ENCODE peak calls at places on chromosomes 6 and 20, in five cellular contexts. D is CD8-positive, alpha-beta memory T cell; N is endothelial cell of umbilical vein; A is cardiac muscle cell; W is SJSA1. C is an unnamed sample. For H3K36me3, the result is how much of the 10 kb centered on the place peaks cover.

GRCh38 chr6:35484921-35485392 is 11.9 kb downstream of the TEAD3 start:
- DNase-seq in N (no peak), D (no peak), A (no peak), W (peak), C (no peak)

GRCh38 chr6:134707342-134707982 is 242.4 kb downstream of the ALDH8A1 start:
- DNase-seq in N (no peak), A (no peak), D (no peak), W (no peak), C (no peak)

GRCh38 chr20:10639051-10639761 is 34.6 kb downstream of the JAG1 start:
- DNase-seq in A (no peak), W (no peak), D (no peak), N (no peak), C (no peak)

GRCh38 chr20:61951695-61952533 is 113.8 kb downstream of the TAF4 start:
- DNase-seq in W (peak), A (peak), N (peak), D (no peak), C (no peak)

GRCh38 chr20:38112249-38112942 is 52.7 kb downstream of the TGM2 start:
- DNase-seq in A (no peak), D (no peak), W (peak), N (no peak), C (no peak)

GRCh38 chr20:53138454-53139291 is 166.5 kb downstream of the TSHZ2 start:
- DNase-seq in N (no peak), W (no peak), A (no peak), D (no peak), C (no peak)

GRCh38 chr6:104580452-104580851 is 279.3 kb downstream of the HACE1 start:
- DNase-seq in N (no peak), D (no peak), W (no peak), A (no peak), C (no peak)

GRCh38 chr20:52103911-52104545 is 87.6 kb downstream of the ZFP64 start:
- DNase-seq in A (no peak), W (no peak), N (peak), D (no peak), C (no peak)

GRCh38 chr6:736657-737446 is 43.9 kb upstream of the EXOC2 start:
- DNase-seq in D (no peak), A (no peak), W (no peak), N (no peak), C (no peak)

GRCh38 chr6:5025911-5026819 is 22.3 kb upstream of the RPP40 start:
- DNase-seq in A (peak), N (peak), D (no peak), W (no peak), C (no peak)

GRCh38 chr6:55758156-55758942 is 117.0 kb downstream of the BMP5 start:
- DNase-seq in A (no peak), W (peak), D (no peak), N (peak), C (peak)

GRCh38 chr6:15266423-15266996 is 20.6 kb downstream of the JARID2 start:
- DNase-seq in A (no peak), D (no peak), N (peak), W (peak), C (no peak)

GRCh38 chr6:44041461-44042260 is 85.6 kb downstream of the MRPL14 start:
- DNase-seq in N (peak), A (no peak), W (peak), D (no peak), C (peak)

GRCh38 chr6:162343902-162344226 is 383.7 kb downstream of the PRKN start:
- DNase-seq in W (no peak), D (no peak), A (no peak), N (no peak), C (no peak)

GRCh38 chr6:44167567-44167966 is 8.9 kb downstream of the CAPN11 start:
- DNase-seq in A (no peak), N (no peak), D (no peak), W (no peak), C (no peak)

GRCh38 chr6:3211681-3212080 is 15.8 kb downstream of the TUBB2B start:
- DNase-seq in W (no peak), A (no peak), N (no peak), D (no peak), C (no peak)

GRCh38 chr6:160005211-160005610 is 36.3 kb downstream of the IGF2R start:
- DNase-seq in A (no peak), D (no peak), N (no peak), W (no peak), C (no peak)

GRCh38 chr20:62142252-62143117 is 709 bp downstream of the PSMA7 start:
- DNase-seq in D (no peak), W (no peak), A (peak), N (peak), C (no peak)

GRCh38 chr6:85394853-85395538 is 54.9 kb upstream of the NT5E start:
- DNase-seq in D (no peak), W (no peak), N (peak), A (no peak), C (no peak)

GRCh38 chr20:37958856-37959255 is 55.9 kb downstream of the VSTM2L start:
- DNase-seq in A (no peak), W (no peak), N (no peak), D (no peak), C (no peak)

GRCh38 chr20:63658749-63659187 is 656 bp downstream of the RTEL1 start:
- DNase-seq in N (no peak), A (no peak), D (no peak), W (no peak), C (no peak)

GRCh38 chr6:81265106-81265505 is 487.4 kb downstream of the TENT5A start:
- DNase-seq in A (no peak), D (no peak), N (no peak), W (peak), C (no peak)

GRCh38 chr6:138310294-138310693 is 67.4 kb upstream of the SMIM28 start:
- DNase-seq in D (no peak), A (peak), W (no peak), N (no peak), C (no peak)

GRCh38 chr6:42727627-42728026 is 5.2 kb upstream of the PRPH2 start:
- DNase-seq in A (no peak), D (no peak), W (no peak), N (no peak), C (no peak)

GRCh38 chr6:28401172-28401571 is 1.6 kb upstream of the ZSCAN12 start:
- DNase-seq in D (no peak), W (no peak), A (no peak), N (no peak), C (no peak)

GRCh38 chr6:26521485-26522391 is 16.4 kb upstream of the HMGN4 start:
- DNase-seq in D (peak), N (peak), A (peak), W (peak), C (no peak)

GRCh38 chr20:31698803-31699718 is 23.6 kb downstream of the BCL2L1 start:
- DNase-seq in D (no peak), N (peak), W (peak), A (no peak), C (no peak)

GRCh38 chr6:5287205-5287965 is 26.1 kb downstream of the FARS2 start:
- DNase-seq in D (no peak), W (peak), A (no peak), N (no peak), C (no peak)

GRCh38 chr6:136975089-136975715 is 53.1 kb downstream of the SLC35D3 start:
- DNase-seq in N (no peak), D (no peak), A (no peak), W (no peak), C (no peak)

GRCh38 chr6:63504777-63505384 is 67.4 kb upstream of the LOC128125822 start:
- DNase-seq in N (no peak), D (no peak), W (no peak), A (no peak), C (no peak)

GRCh38 chr20:58702859-58703648 is 10.5 kb downstream of the NPEPL1 start:
- DNase-seq in W (no peak), N (no peak), D (no peak), A (no peak), C (no peak)

GRCh38 chr20:35878113-35878620 is 76.1 kb downstream of the SCAND1 start:
- DNase-seq in D (no peak), A (no peak), N (no peak), W (no peak), C (no peak)

GRCh38 chr20:35883778-35884540 is 70.3 kb downstream of the SCAND1 start:
- DNase-seq in N (peak), A (peak), W (peak), D (peak), C (no peak)

GRCh38 chr20:35883341-35883777 is 70.9 kb downstream of the SCAND1 start:
- DNase-seq in N (no peak), A (no peak), W (no peak), D (no peak), C (no peak)

GRCh38 chr20:35884541-35884865 is 69.8 kb downstream of the SCAND1 start:
- DNase-seq in A (no peak), N (no peak), D (no peak), W (no peak), C (no peak)

DNA sequence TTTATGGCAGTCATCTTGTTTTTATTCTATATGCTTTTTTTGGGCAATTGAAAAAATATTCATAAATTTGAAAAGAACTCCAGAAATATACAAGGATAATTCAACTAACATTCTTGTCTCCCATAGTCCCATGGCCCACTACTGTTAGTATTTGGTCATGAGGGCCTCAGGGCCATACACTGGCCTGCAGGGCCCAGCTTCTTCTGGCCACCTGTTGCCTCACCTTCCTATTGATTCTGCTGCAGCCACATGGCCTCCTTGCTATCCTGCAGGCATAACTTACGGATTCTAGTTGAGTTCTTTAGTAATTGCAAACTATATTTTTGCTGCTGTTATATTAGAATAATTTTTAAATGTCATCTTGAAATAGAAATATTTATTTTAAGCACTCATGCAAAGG is 72.6 kb downstream of the SCAND1 start:
- DNase-seq in D (no peak), A (no peak), W (no peak), N (no peak), C (no peak)
- H3K27ac ChIP-seq in D (no peak), A (no peak), W (no peak), N (no peak), C (no peak)

GRCh38 chr20:47227576-47227975 is 128.9 kb downstream of the ZMYND8 start:
- DNase-seq in W (no peak), D (no peak), N (no peak), A (no peak), C (no peak)
- H3K36me3 ChIP-seq in W (half or more), D (under half), N (under half), A (under half), C (under half)

GRCh38 chr6:158818008-158818579 is 1.1 kb downstream of the EZR start:
- DNase-seq in A (peak), N (peak), W (peak), D (peak), C (no peak)

GRCh38 chr6:158817298-158818007 is 1.7 kb downstream of the EZR start:
- DNase-seq in W (no peak), N (peak), D (no peak), A (peak), C (no peak)

GRCh38 chr6:158816329-158816728 is 2.8 kb downstream of the EZR start:
- DNase-seq in A (peak), D (no peak), N (no peak), W (no peak), C (no peak)

GRCh38 chr6:158815379-158815724 is 3.8 kb downstream of the EZR start:
- DNase-seq in D (no peak), N (no peak), W (no peak), A (no peak), C (no peak)

DNA sequence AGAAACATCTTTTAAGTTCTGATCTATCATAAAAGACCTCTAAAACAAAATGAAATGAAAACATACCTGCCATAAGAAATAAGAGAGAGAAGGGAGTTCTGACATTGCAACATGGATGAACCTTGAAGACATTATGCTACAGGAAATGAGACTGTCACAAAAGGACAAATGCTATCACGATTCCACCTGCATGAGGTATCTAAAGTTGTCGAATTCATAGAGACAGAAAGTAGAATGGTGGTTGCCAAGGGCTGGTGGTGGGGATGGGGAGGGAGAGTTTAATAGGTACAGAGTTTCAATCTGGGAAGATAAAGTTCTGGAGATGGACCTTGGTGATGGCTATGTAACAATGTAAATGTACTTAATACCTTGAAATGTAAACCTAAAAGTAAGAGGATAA is 3.3 kb downstream of the EZR start:
- DNase-seq in A (no peak), W (no peak), D (no peak), N (no peak), C (no peak)
- H3K27ac ChIP-seq in A (no peak), W (no peak), D (peak), N (no peak), C (no peak)

GRCh38 chr20:56406910-56407309 is 5.2 kb upstream of the CASS4 start:
- DNase-seq in D (no peak), N (no peak), A (no peak), W (no peak), C (no peak)
- H3K36me3 ChIP-seq in D (under half), N (under half), A (half or more), W (half or more), C (half or more)

GRCh38 chr20:17419459-17419858 is 111.7 kb downstream of the BFSP1 start:
- DNase-seq in D (no peak), A (no peak), N (no peak), W (no peak), C (no peak)

GRCh38 chr20:17417221-17417620 is 114.0 kb downstream of the BFSP1 start:
- DNase-seq in D (no peak), N (no peak), A (no peak), W (no peak), C (no peak)

GRCh38 chr20:17423782-17424181 is 107.4 kb downstream of the BFSP1 start:
- DNase-seq in D (no peak), W (no peak), N (no peak), A (no peak), C (no peak)

DNA sequence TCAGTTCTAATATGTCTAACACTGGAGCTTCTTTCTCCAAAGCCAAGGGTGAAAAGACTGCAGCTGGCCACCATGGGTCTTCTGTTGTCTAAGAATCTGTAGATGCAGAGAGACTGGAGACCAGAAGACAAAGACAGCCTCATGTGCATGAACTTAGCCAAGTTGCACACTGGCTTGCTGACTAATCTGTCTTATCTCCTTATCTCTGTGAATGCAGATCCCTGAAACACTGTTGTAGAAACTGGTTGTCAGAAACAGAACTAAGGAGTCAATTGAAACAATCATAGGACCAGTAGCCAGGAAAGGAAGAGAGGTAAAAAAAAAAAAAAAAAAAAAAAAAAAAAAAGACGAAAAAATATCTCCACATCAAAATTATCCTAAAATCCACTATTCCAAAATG is 109.7 kb downstream of the BFSP1 start:
- DNase-seq in N (no peak), D (no peak), W (no peak), A (no peak), C (no peak)
- H3K27ac ChIP-seq in N (no peak), D (no peak), W (no peak), A (no peak), C (no peak)

DNA sequence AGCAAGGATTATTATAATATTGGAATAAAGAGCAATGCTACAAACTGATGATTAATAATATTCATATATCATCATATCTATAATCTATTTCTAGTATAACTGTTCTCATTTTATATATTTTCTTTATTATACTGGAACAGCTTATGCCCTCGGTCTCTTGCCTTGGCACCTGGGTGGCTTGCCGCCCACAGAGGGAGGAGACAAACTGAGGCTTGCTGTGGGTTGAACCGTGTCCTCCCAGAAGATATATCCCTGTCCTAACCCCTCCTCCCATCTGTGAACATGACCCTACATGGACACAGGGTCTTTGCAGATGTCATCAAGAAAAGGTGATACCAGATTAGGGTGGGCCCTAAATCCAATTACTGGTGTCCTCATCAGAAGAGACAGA is 4.7 kb downstream of the RNASET2 start:
- DNase-seq in W (no peak), D (no peak), N (no peak), A (no peak), C (no peak)
- H3K36me3 ChIP-seq in W (under half), D (under half), N (under half), A (under half), C (under half)

GRCh38 chr20:41290804-41291389 is 26.6 kb downstream of the ZHX3 start:
- DNase-seq in A (no peak), N (no peak), D (no peak), W (no peak), C (no peak)

DNA sequence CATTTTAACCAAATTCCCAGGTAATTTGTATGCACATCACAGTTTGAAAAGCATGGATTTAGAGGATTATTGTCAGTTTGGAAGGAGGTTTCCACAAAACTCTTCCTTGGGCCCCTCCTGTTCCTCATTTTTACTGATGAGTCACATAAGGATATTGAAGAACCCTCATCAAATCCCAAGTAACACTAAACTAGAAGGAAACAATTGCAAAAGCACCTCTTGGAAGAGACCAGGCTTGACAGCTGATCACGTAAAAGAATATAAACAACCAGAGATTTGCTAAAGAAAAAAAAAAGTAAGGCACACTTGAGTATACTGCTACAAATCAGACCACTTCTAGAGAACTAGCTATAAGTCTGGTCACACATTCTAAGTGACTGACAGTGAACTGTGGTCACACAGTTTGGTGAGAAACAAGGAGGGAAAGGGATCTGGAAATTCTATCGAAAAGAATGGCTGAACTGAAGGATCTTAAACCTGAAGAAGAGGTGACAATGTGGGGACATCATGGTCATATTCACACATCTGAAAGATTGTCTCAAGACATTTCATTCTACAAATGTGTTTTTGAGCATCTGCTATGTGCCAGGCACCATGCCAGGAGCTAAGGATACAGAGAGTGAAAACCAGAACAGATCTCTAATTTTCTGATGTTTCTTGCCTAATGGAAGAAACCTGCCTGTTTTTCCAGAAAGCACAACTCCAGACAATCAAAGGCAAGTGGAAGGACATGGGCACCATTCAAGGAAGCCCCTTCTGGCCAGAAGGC is 24.1 kb downstream of the ZHX3 start:
- DNase-seq in D (no peak), A (no peak), N (no peak), W (no peak), C (no peak)
- H3K27ac ChIP-seq in D (no peak), A (no peak), N (no peak), W (no peak), C (no peak)

GRCh38 chr20:3640259-3640658 is 22.9 kb downstream of the GFRA4 start:
- DNase-seq in D (no peak), W (no peak), A (no peak), N (no peak), C (no peak)
- H3K36me3 ChIP-seq in D (under half), W (under half), A (under half), N (under half), C (under half)

C was measured in SK-N-MC.